ENCODE peak calls at places on chromosomes 2 and 18, in ten cellular contexts. One of them, this sample, is unnamed.

GRCh38 chr18:12741351-12741750 is 38.5 kb downstream of the PSMG2 start:
- DNase-seq in amniotic stem cell: no peak
- DNase-seq in Right ventricle myocardium superior: no peak
- DNase-seq in RPMI7951: peak; percentile 89
- DNase-seq in endodermal cell: no peak
- DNase-seq in lung microvascular endothelial cell: no peak
- DNase-seq in cardiac muscle cell: no peak
- DNase-seq in astrocyte: peak; percentile 21
- DNase-seq in transverse colon: no peak
- DNase-seq in HFFc6: peak; percentile 91
- DNase-seq in this sample: no peak

GRCh38 chr18:62569081-62569480 is 46.3 kb downstream of the ZCCHC2 start:
- DNase-seq in RPMI7951: no peak
- DNase-seq in amniotic stem cell: no peak
- DNase-seq in HFFc6: no peak
- DNase-seq in transverse colon: no peak
- DNase-seq in Right ventricle myocardium superior: no peak
- DNase-seq in lung microvascular endothelial cell: no peak
- DNase-seq in endodermal cell: no peak
- DNase-seq in cardiac muscle cell: no peak
- DNase-seq in astrocyte: peak; percentile 5
- DNase-seq in this sample: no peak

GRCh38 chr2:237171396-237171795 is 85.7 kb downstream of the COPS8 start:
- DNase-seq in endodermal cell: no peak
- DNase-seq in HFFc6: peak; percentile 91
- DNase-seq in cardiac muscle cell: no peak
- DNase-seq in transverse colon: no peak
- DNase-seq in Right ventricle myocardium superior: no peak
- DNase-seq in lung microvascular endothelial cell: no peak
- DNase-seq in astrocyte: peak; percentile 94
- DNase-seq in amniotic stem cell: peak; percentile 82
- DNase-seq in RPMI7951: peak; percentile 92
- DNase-seq in this sample: no peak

GRCh38 chr2:3422161-3422767 is 42.8 kb downstream of the TRAPPC12 start:
- DNase-seq in HFFc6: no peak
- DNase-seq in amniotic stem cell: no peak
- DNase-seq in astrocyte: no peak
- DNase-seq in lung microvascular endothelial cell: no peak
- DNase-seq in cardiac muscle cell: no peak
- DNase-seq in RPMI7951: no peak
- DNase-seq in endodermal cell: no peak
- DNase-seq in transverse colon: no peak
- DNase-seq in Right ventricle myocardium superior: no peak
- DNase-seq in this sample: no peak

GRCh38 chr2:105385703-105386540 is 12.9 kb downstream of the FHL2 start:
- DNase-seq in transverse colon: peak; percentile 56
- DNase-seq in Right ventricle myocardium superior: no peak
- DNase-seq in RPMI7951: no peak
- DNase-seq in astrocyte: no peak
- DNase-seq in endodermal cell: no peak
- DNase-seq in cardiac muscle cell: no peak
- DNase-seq in HFFc6: no peak
- DNase-seq in lung microvascular endothelial cell: no peak
- DNase-seq in amniotic stem cell: no peak
- DNase-seq in this sample: no peak

GRCh38 chr18:28019425-28020108 is 157.4 kb downstream of the CDH2 start:
- DNase-seq in HFFc6: no peak
- DNase-seq in amniotic stem cell: no peak
- DNase-seq in transverse colon: no peak
- DNase-seq in Right ventricle myocardium superior: no peak
- DNase-seq in RPMI7951: no peak
- DNase-seq in lung microvascular endothelial cell: no peak
- DNase-seq in astrocyte: peak; percentile 65
- DNase-seq in cardiac muscle cell: no peak
- DNase-seq in endodermal cell: no peak
- DNase-seq in this sample: no peak

GRCh38 chr2:159030674-159031380 is 62.4 kb downstream of the TANC1 start:
- DNase-seq in cardiac muscle cell: peak; percentile 94
- DNase-seq in lung microvascular endothelial cell: peak; percentile 37
- DNase-seq in Right ventricle myocardium superior: peak; percentile 65
- DNase-seq in endodermal cell: peak; percentile 89
- DNase-seq in RPMI7951: peak; percentile 94
- DNase-seq in astrocyte: peak; percentile 88
- DNase-seq in transverse colon: peak; percentile 45
- DNase-seq in amniotic stem cell: peak; percentile 39
- DNase-seq in HFFc6: peak; percentile 51
- DNase-seq in this sample: no peak

GRCh38 chr18:77127769-77128671 is 4.6 kb downstream of the MBP start:
- DNase-seq in endodermal cell: no peak
- DNase-seq in RPMI7951: peak; percentile 92
- DNase-seq in amniotic stem cell: peak; percentile 24
- DNase-seq in lung microvascular endothelial cell: peak; percentile 47
- DNase-seq in transverse colon: peak; percentile 59
- DNase-seq in HFFc6: peak; percentile 90
- DNase-seq in Right ventricle myocardium superior: no peak
- DNase-seq in astrocyte: peak; percentile 96
- DNase-seq in cardiac muscle cell: no peak
- DNase-seq in this sample: no peak

GRCh38 chr2:213722564-213722963 is 438.3 kb downstream of the SPAG16 start:
- DNase-seq in endodermal cell: no peak
- DNase-seq in cardiac muscle cell: no peak
- DNase-seq in Right ventricle myocardium superior: no peak
- DNase-seq in RPMI7951: no peak
- DNase-seq in astrocyte: no peak
- DNase-seq in lung microvascular endothelial cell: no peak
- DNase-seq in HFFc6: no peak
- DNase-seq in transverse colon: no peak
- DNase-seq in amniotic stem cell: no peak
- DNase-seq in this sample: no peak

GRCh38 chr18:13449651-13450050 is 231.1 kb downstream of the LDLRAD4 start:
- DNase-seq in endodermal cell: no peak
- DNase-seq in HFFc6: no peak
- DNase-seq in astrocyte: no peak
- DNase-seq in Right ventricle myocardium superior: no peak
- DNase-seq in lung microvascular endothelial cell: no peak
- DNase-seq in cardiac muscle cell: no peak
- DNase-seq in amniotic stem cell: no peak
- DNase-seq in transverse colon: no peak
- DNase-seq in RPMI7951: no peak
- DNase-seq in this sample: no peak

GRCh38 chr2:240411261-240412160 is 24.0 kb upstream of the GPC1 start:
- DNase-seq in transverse colon: no peak
- DNase-seq in HFFc6: no peak
- DNase-seq in endodermal cell: peak; percentile 36
- DNase-seq in amniotic stem cell: no peak
- DNase-seq in Right ventricle myocardium superior: peak; percentile 10
- DNase-seq in cardiac muscle cell: no peak
- DNase-seq in astrocyte: no peak
- DNase-seq in RPMI7951: no peak
- DNase-seq in lung microvascular endothelial cell: no peak
- DNase-seq in this sample: no peak

GRCh38 chr18:31237142-31237541 is 74.5 kb upstream of the DSC1 start:
- DNase-seq in amniotic stem cell: no peak
- DNase-seq in cardiac muscle cell: no peak
- DNase-seq in HFFc6: no peak
- DNase-seq in Right ventricle myocardium superior: no peak
- DNase-seq in transverse colon: no peak
- DNase-seq in lung microvascular endothelial cell: no peak
- DNase-seq in endodermal cell: no peak
- DNase-seq in RPMI7951: no peak
- DNase-seq in astrocyte: no peak
- DNase-seq in this sample: no peak